ENCODE peak calls at places on chromosomes 7 and 10, in six cellular contexts. O, L, M, Z, I and N are unnamed samples.

GRCh38 chr7:1531263-1531978 is 919 bp downstream of the MAFK start:
- DNase-seq in L (peak), Z (peak), O (no peak), I (no peak), M (no peak), N (peak)

GRCh38 chr7:26937306-26937705 is 72.9 kb upstream of the SKAP2 start:
- DNase-seq in Z (no peak), O (no peak), M (no peak), I (no peak), L (no peak), N (no peak)

GRCh38 chr10:93917064-93917391 is 23.2 kb downstream of the SLC35G1 start:
- DNase-seq in Z (no peak), L (no peak), O (no peak), I (no peak), M (no peak), N (peak)

GRCh38 chr10:50624866-50625491 is 1.2 kb upstream of the SGMS1 start:
- DNase-seq in Z (peak), I (peak), O (peak), M (no peak), L (peak), N (peak)

GRCh38 chr7:128017880-128018845 is 13.1 kb downstream of the LRRC4 start:
- DNase-seq in M (no peak), Z (no peak), I (no peak), L (no peak), O (no peak), N (no peak)

GRCh38 chr10:51010977-51011376 is 63.3 kb upstream of the PRKG1 start:
- DNase-seq in Z (no peak), M (no peak), L (no peak), I (no peak), O (peak), N (peak)

GRCh38 chr7:87370660-87371180 is 25.3 kb downstream of the CROT start:
- DNase-seq in L (no peak), M (peak), I (peak), O (no peak), Z (no peak), N (no peak)

GRCh38 chr7:55087521-55087961 is 68.7 kb downstream of the EGFR start:
- DNase-seq in Z (no peak), L (no peak), M (no peak), I (no peak), O (no peak), N (no peak)

GRCh38 chr7:17674166-17674955 is 265.9 kb downstream of the SNX13 start:
- DNase-seq in M (no peak), O (no peak), L (no peak), Z (no peak), I (peak), N (no peak)

GRCh38 chr10:28530751-28531150 is 2.2 kb upstream of the WAC start:
- DNase-seq in L (no peak), I (no peak), O (no peak), M (no peak), Z (no peak), N (no peak)

GRCh38 chr7:73521636-73522080 is 435 bp downstream of the BAZ1B start:
- DNase-seq in I (peak), L (peak), Z (no peak), O (no peak), M (no peak), N (peak)

GRCh38 chr10:26359670-26360069 is 78.5 kb upstream of the APBB1IP start:
- DNase-seq in M (no peak), Z (no peak), I (no peak), L (no peak), O (no peak), N (no peak)

GRCh38 chr7:150941983-150942590 is 36.0 kb downstream of the KCNH2 start:
- DNase-seq in I (no peak), O (no peak), Z (peak), M (no peak), L (no peak), N (no peak)

GRCh38 chr7:82507365-82507975 is 63.9 kb upstream of the CACNA2D1 start:
- DNase-seq in Z (no peak), O (no peak), L (no peak), M (no peak), I (no peak), N (no peak)

GRCh38 chr10:16835223-16835622 is 18.0 kb upstream of the RSU1 start:
- DNase-seq in M (no peak), O (no peak), Z (no peak), L (no peak), I (no peak), N (no peak)

GRCh38 chr7:75993689-75994387 is 557 bp downstream of the TMEM120A start:
- DNase-seq in M (no peak), L (peak), O (peak), Z (peak), I (no peak), N (peak)

GRCh38 chr7:127392182-127392565 is 334 bp downstream of the ZNF800 start:
- DNase-seq in O (peak), L (peak), M (no peak), Z (peak), I (no peak), N (no peak)

GRCh38 chr10:132986076-132986475 is 43.7 kb upstream of the CFAP46 start:
- DNase-seq in O (no peak), L (no peak), I (no peak), Z (no peak), M (no peak), N (no peak)

GRCh38 chr7:36487756-36488336 is 98.2 kb downstream of the ANLN start:
- DNase-seq in L (no peak), Z (no peak), I (peak), M (peak), O (peak), N (peak)

GRCh38 chr7:130961128-130961601 is 227.2 kb upstream of the KLF14 start:
- DNase-seq in Z (peak), M (no peak), O (no peak), I (peak), L (no peak), N (no peak)

DNA sequence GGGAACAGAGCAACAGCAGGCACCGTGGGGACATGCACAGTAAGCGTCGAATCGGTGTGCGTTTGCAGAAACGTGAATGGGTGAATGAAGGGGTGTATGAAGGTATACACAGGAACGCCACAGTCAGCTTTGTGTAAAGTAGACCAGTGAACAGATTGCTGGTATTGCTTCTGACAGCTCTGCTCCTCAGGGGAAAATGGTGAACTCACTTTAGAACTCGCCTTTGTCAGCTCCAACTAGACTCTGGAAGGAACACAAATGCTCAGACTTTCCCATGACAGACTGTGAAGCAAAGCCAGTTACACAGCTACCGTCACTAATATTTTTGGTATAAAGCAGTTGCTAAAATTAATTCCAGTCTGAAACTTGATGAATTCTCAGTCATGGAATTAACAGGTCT is 78.9 kb downstream of the CUX1 start:
- DNase-seq in M (no peak), O (no peak), I (no peak), L (no peak), Z (no peak), N (no peak)
- H3K27ac ChIP-seq in M (no peak), O (no peak), I (no peak), L (no peak), Z (peak), N (no peak)

GRCh38 chr7:80478683-80479082 is 33.2 kb downstream of the GNAT3 start:
- DNase-seq in O (no peak), M (no peak), L (no peak), Z (no peak), I (peak), N (no peak)
- H3K27ac ChIP-seq in O (no peak), M (no peak), L (no peak), Z (no peak), I (no peak), N (no peak)

DNA sequence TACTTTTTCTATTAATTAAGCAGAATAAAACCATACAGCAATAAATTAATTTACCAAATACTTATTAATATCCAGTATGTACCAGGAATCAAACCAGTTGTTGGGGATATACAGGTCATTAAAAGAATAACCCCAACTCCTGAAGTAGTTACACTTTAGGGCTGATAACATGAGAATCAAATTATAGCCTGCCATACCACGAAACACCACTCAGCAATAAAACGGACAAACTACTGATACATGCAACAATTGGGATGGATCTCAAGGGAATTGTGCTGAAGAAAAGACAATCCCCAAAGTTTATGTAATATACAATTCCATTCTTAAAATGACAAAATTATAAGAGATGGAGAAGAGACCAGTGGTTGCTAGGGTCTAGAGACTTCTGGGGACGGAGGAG is 22.7 kb downstream of the MCMBP start:
- DNase-seq in I (no peak), M (no peak), Z (no peak), O (no peak), L (no peak), N (no peak)
- H3K27ac ChIP-seq in I (no peak), M (peak), Z (no peak), O (no peak), L (no peak), N (no peak)

DNA sequence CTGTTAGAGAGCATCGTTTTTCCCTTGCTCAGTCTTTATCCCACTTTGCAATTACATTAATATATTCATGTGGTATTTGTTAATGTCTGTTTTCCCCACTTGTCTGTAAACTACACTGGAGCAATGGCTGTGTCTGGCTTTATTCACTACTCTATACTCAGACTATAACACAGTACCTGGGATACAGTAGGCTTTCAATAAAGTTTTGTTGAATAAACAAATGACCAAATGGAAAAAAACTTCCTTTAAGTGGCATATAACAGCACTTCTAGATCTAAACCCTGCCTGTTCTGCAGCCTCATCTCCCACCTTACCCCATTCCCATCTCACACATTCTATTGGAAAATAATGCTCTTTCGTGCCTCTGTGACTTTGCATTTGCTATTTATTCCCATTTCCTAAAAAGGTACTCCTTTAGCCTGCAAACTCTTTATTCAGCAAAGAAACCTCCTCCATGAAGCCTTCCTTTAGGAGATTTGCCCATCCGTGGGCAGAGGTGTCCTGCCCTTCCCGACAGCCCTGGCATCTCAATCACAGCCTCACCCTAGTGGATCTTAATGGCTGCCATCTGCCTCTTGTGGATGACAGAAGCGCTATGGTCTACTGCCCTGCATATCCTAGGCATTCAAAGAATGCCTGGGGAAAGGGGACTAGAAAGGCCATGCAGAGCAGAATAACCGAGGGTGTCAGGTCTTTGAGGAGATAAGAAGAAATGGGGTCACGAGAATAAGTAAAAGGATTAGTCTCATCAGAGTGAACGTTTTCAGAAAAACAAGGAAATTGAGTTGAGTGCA is 57.5 kb upstream of the SPOCK2 start:
- DNase-seq in L (no peak), I (no peak), M (no peak), Z (no peak), O (peak), N (no peak)
- H3K27ac ChIP-seq in L (no peak), I (no peak), M (no peak), Z (no peak), O (peak), N (no peak)

DNA sequence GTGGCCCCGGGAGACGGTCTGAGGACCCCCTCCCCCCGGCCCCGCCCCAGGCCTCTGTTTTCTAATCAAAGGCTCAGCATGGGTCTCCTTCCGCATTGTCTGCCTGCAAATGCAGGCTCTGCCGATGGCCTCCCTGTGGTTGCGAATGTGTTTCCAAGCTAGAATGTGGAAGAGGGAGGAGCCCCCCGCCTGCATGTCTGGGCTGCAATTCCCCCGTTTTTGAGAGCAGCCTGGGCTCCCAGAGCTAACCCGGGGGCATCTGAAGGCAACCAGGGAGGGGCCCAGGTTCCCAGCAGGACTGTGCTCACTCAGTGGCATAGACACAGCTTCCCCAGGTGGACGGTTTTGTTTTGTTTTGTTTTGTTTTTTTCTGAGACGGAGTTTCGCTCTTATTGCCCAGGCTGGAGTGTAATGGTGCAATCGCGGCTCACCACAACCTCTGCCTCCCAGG is 223.8 kb upstream of the PPP2R2D start:
- DNase-seq in M (no peak), O (peak), I (no peak), Z (no peak), L (no peak), N (no peak)
- H3K27ac ChIP-seq in M (no peak), O (no peak), I (no peak), Z (no peak), L (no peak), N (no peak)

GRCh38 chr10:101112799-101113594 is 18.1 kb upstream of the TLX1 start:
- DNase-seq in I (no peak), O (no peak), L (no peak), Z (no peak), M (no peak), N (no peak)
- H3K27ac ChIP-seq in I (no peak), O (no peak), L (no peak), Z (no peak), M (no peak), N (no peak)